ENCODE peak calls at places on chromosomes 4 and X, in five cellular contexts. O is ecto neural progenitor cell, D is T-helper 2 cell, P is nephron progenitor cell, E is ELR. N is an unnamed sample.

GRCh38 chr4:186227221-186227620 is at the start of gene KLKB1:
- DNase-seq in O (no peak), D (no peak), P (no peak), E (no peak), N (no peak)

GRCh38 chr4:137529432-137529831 is 2.9 kb downstream of the PCDH18 start:
- DNase-seq in O (no peak), D (no peak), P (no peak), E (no peak), N (no peak)

GRCh38 chr4:2802618-2803531 is 10.0 kb downstream of the SH3BP2 start:
- DNase-seq in O (no peak), D (no peak), P (no peak), E (no peak), N (no peak)

GRCh38 chrX:2301901-2302300 is 198.9 kb downstream of the DHRSX start:
- DNase-seq in O (no peak), D (no peak), P (no peak), E (no peak), N (no peak)

GRCh38 chr4:138789796-138790195 is 225.8 kb upstream of the NOCT start:
- DNase-seq in O (no peak), D (no peak), P (peak), E (no peak), N (no peak)

GRCh38 chr4:144223654-144224053 is 83.1 kb upstream of the GYPA start:
- DNase-seq in O (no peak), D (no peak), P (no peak), E (no peak), N (no peak)

GRCh38 chrX:17587352-17587751 is 149.9 kb upstream of the SCML1 start:
- DNase-seq in O (no peak), D (no peak), P (no peak), E (no peak), N (no peak)

GRCh38 chr4:31246856-31247255 is 526.7 kb downstream of the PCDH7 start:
- DNase-seq in O (no peak), D (no peak), P (no peak), E (no peak), N (no peak)